ENCODE peak calls at places on chromosomes 3 and 15, in six cellular contexts. One of them, this sample, is unnamed.

GRCh38 chr3:107545680-107546120 is 22.9 kb downstream of the BBX start:
- DNase-seq in activated T-cell treated with anti-CD3 and anti-CD28 coated beads for 1 hour: no peak
- DNase-seq in stimulated activated naive CD8-positive, alpha-beta T cell treated with anti-CD3 and anti-CD28 coated beads, Interleukin-15, Interleukin-2, amounts not matched to agents 100 U/mL and 50 U/mL, for 24 hours: no peak
- DNase-seq in T47D: no peak
- DNase-seq in stimulated activated CD4-positive, alpha-beta T cell treated with anti-CD3 and anti-CD28 coated beads, Interleukin-4, amount 100 ng/mL, for 1 hour: no peak
- DNase-seq in cerebellum: no peak
- DNase-seq in this sample: no peak

GRCh38 chr3:49906004-49906860 is 2.6 kb upstream of the MST1R start:
- DNase-seq in stimulated activated naive CD8-positive, alpha-beta T cell treated with anti-CD3 and anti-CD28 coated beads, Interleukin-15, Interleukin-2, amounts not matched to agents 100 U/mL and 50 U/mL, for 24 hours: peak
- DNase-seq in stimulated activated CD4-positive, alpha-beta T cell treated with anti-CD3 and anti-CD28 coated beads, Interleukin-4, amount 100 ng/mL, for 1 hour: peak
- DNase-seq in activated T-cell treated with anti-CD3 and anti-CD28 coated beads for 1 hour: peak
- DNase-seq in cerebellum: peak
- DNase-seq in T47D: peak
- DNase-seq in this sample: no peak

GRCh38 chr15:69035205-69035917 is 20.9 kb downstream of the NOX5 start:
- DNase-seq in stimulated activated naive CD8-positive, alpha-beta T cell treated with anti-CD3 and anti-CD28 coated beads, Interleukin-15, Interleukin-2, amounts not matched to agents 100 U/mL and 50 U/mL, for 24 hours: no peak
- DNase-seq in stimulated activated CD4-positive, alpha-beta T cell treated with anti-CD3 and anti-CD28 coated beads, Interleukin-4, amount 100 ng/mL, for 1 hour: no peak
- DNase-seq in activated T-cell treated with anti-CD3 and anti-CD28 coated beads for 1 hour: no peak
- DNase-seq in cerebellum: no peak
- DNase-seq in T47D: peak
- DNase-seq in this sample: no peak

GRCh38 chr3:41424543-41425300 is 225.4 kb downstream of the CTNNB1 start:
- DNase-seq in T47D: no peak
- DNase-seq in cerebellum: no peak
- DNase-seq in stimulated activated naive CD8-positive, alpha-beta T cell treated with anti-CD3 and anti-CD28 coated beads, Interleukin-15, Interleukin-2, amounts not matched to agents 100 U/mL and 50 U/mL, for 24 hours: no peak
- DNase-seq in activated T-cell treated with anti-CD3 and anti-CD28 coated beads for 1 hour: no peak
- DNase-seq in stimulated activated CD4-positive, alpha-beta T cell treated with anti-CD3 and anti-CD28 coated beads, Interleukin-4, amount 100 ng/mL, for 1 hour: no peak
- DNase-seq in this sample: no peak

GRCh38 chr3:28586325-28586724 is 237.7 kb upstream of the AZI2 start:
- DNase-seq in stimulated activated naive CD8-positive, alpha-beta T cell treated with anti-CD3 and anti-CD28 coated beads, Interleukin-15, Interleukin-2, amounts not matched to agents 100 U/mL and 50 U/mL, for 24 hours: no peak
- DNase-seq in stimulated activated CD4-positive, alpha-beta T cell treated with anti-CD3 and anti-CD28 coated beads, Interleukin-4, amount 100 ng/mL, for 1 hour: no peak
- DNase-seq in cerebellum: no peak
- DNase-seq in activated T-cell treated with anti-CD3 and anti-CD28 coated beads for 1 hour: no peak
- DNase-seq in T47D: no peak
- DNase-seq in this sample: no peak

GRCh38 chr3:172107403-172107802 is 68.0 kb downstream of the FNDC3B start:
- DNase-seq in T47D: no peak
- DNase-seq in stimulated activated CD4-positive, alpha-beta T cell treated with anti-CD3 and anti-CD28 coated beads, Interleukin-4, amount 100 ng/mL, for 1 hour: peak
- DNase-seq in stimulated activated naive CD8-positive, alpha-beta T cell treated with anti-CD3 and anti-CD28 coated beads, Interleukin-15, Interleukin-2, amounts not matched to agents 100 U/mL and 50 U/mL, for 24 hours: peak
- DNase-seq in activated T-cell treated with anti-CD3 and anti-CD28 coated beads for 1 hour: no peak
- DNase-seq in cerebellum: no peak
- DNase-seq in this sample: no peak

GRCh38 chr15:26628879-26629529 is 143.9 kb downstream of the GABRB3 start:
- DNase-seq in cerebellum: no peak
- DNase-seq in activated T-cell treated with anti-CD3 and anti-CD28 coated beads for 1 hour: no peak
- DNase-seq in T47D: no peak
- DNase-seq in stimulated activated naive CD8-positive, alpha-beta T cell treated with anti-CD3 and anti-CD28 coated beads, Interleukin-15, Interleukin-2, amounts not matched to agents 100 U/mL and 50 U/mL, for 24 hours: peak
- DNase-seq in stimulated activated CD4-positive, alpha-beta T cell treated with anti-CD3 and anti-CD28 coated beads, Interleukin-4, amount 100 ng/mL, for 1 hour: peak
- DNase-seq in this sample: no peak

GRCh38 chr3:46695177-46695961 is 1.9 kb upstream of the ALS2CL start:
- DNase-seq in T47D: no peak
- DNase-seq in stimulated activated CD4-positive, alpha-beta T cell treated with anti-CD3 and anti-CD28 coated beads, Interleukin-4, amount 100 ng/mL, for 1 hour: peak
- DNase-seq in activated T-cell treated with anti-CD3 and anti-CD28 coated beads for 1 hour: peak
- DNase-seq in cerebellum: peak
- DNase-seq in stimulated activated naive CD8-positive, alpha-beta T cell treated with anti-CD3 and anti-CD28 coated beads, Interleukin-15, Interleukin-2, amounts not matched to agents 100 U/mL and 50 U/mL, for 24 hours: peak
- DNase-seq in this sample: peak

GRCh38 chr3:126621627-126622345 is 33.1 kb downstream of the TXNRD3 start:
- DNase-seq in stimulated activated naive CD8-positive, alpha-beta T cell treated with anti-CD3 and anti-CD28 coated beads, Interleukin-15, Interleukin-2, amounts not matched to agents 100 U/mL and 50 U/mL, for 24 hours: no peak
- DNase-seq in T47D: no peak
- DNase-seq in cerebellum: peak
- DNase-seq in stimulated activated CD4-positive, alpha-beta T cell treated with anti-CD3 and anti-CD28 coated beads, Interleukin-4, amount 100 ng/mL, for 1 hour: no peak
- DNase-seq in activated T-cell treated with anti-CD3 and anti-CD28 coated beads for 1 hour: no peak
- DNase-seq in this sample: peak

GRCh38 chr15:89090791-89091666 is 2.8 kb downstream of the ABHD2 start:
- DNase-seq in stimulated activated CD4-positive, alpha-beta T cell treated with anti-CD3 and anti-CD28 coated beads, Interleukin-4, amount 100 ng/mL, for 1 hour: peak
- DNase-seq in activated T-cell treated with anti-CD3 and anti-CD28 coated beads for 1 hour: peak
- DNase-seq in stimulated activated naive CD8-positive, alpha-beta T cell treated with anti-CD3 and anti-CD28 coated beads, Interleukin-15, Interleukin-2, amounts not matched to agents 100 U/mL and 50 U/mL, for 24 hours: peak
- DNase-seq in T47D: no peak
- DNase-seq in cerebellum: no peak
- DNase-seq in this sample: peak

GRCh38 chr3:57746156-57747125 is 9.7 kb upstream of the SLMAP start:
- DNase-seq in stimulated activated CD4-positive, alpha-beta T cell treated with anti-CD3 and anti-CD28 coated beads, Interleukin-4, amount 100 ng/mL, for 1 hour: no peak
- DNase-seq in T47D: no peak
- DNase-seq in activated T-cell treated with anti-CD3 and anti-CD28 coated beads for 1 hour: no peak
- DNase-seq in cerebellum: no peak
- DNase-seq in stimulated activated naive CD8-positive, alpha-beta T cell treated with anti-CD3 and anti-CD28 coated beads, Interleukin-15, Interleukin-2, amounts not matched to agents 100 U/mL and 50 U/mL, for 24 hours: no peak
- DNase-seq in this sample: no peak

GRCh38 chr15:96125681-96126080 is 204.8 kb upstream of the NR2F2 start:
- DNase-seq in cerebellum: no peak
- DNase-seq in stimulated activated CD4-positive, alpha-beta T cell treated with anti-CD3 and anti-CD28 coated beads, Interleukin-4, amount 100 ng/mL, for 1 hour: no peak
- DNase-seq in stimulated activated naive CD8-positive, alpha-beta T cell treated with anti-CD3 and anti-CD28 coated beads, Interleukin-15, Interleukin-2, amounts not matched to agents 100 U/mL and 50 U/mL, for 24 hours: no peak
- DNase-seq in activated T-cell treated with anti-CD3 and anti-CD28 coated beads for 1 hour: no peak
- DNase-seq in T47D: no peak
- DNase-seq in this sample: no peak

GRCh38 chr3:46880884-46881818 is 3.6 kb downstream of the PTH1R start:
- DNase-seq in cerebellum: no peak
- DNase-seq in T47D: no peak
- DNase-seq in stimulated activated naive CD8-positive, alpha-beta T cell treated with anti-CD3 and anti-CD28 coated beads, Interleukin-15, Interleukin-2, amounts not matched to agents 100 U/mL and 50 U/mL, for 24 hours: no peak
- DNase-seq in stimulated activated CD4-positive, alpha-beta T cell treated with anti-CD3 and anti-CD28 coated beads, Interleukin-4, amount 100 ng/mL, for 1 hour: no peak
- DNase-seq in activated T-cell treated with anti-CD3 and anti-CD28 coated beads for 1 hour: no peak
- DNase-seq in this sample: no peak

GRCh38 chr15:80698636-80699035 is 3.5 kb downstream of the ABHD17C start:
- DNase-seq in T47D: no peak
- DNase-seq in stimulated activated naive CD8-positive, alpha-beta T cell treated with anti-CD3 and anti-CD28 coated beads, Interleukin-15, Interleukin-2, amounts not matched to agents 100 U/mL and 50 U/mL, for 24 hours: no peak
- DNase-seq in stimulated activated CD4-positive, alpha-beta T cell treated with anti-CD3 and anti-CD28 coated beads, Interleukin-4, amount 100 ng/mL, for 1 hour: no peak
- DNase-seq in activated T-cell treated with anti-CD3 and anti-CD28 coated beads for 1 hour: no peak
- DNase-seq in cerebellum: no peak
- DNase-seq in this sample: no peak

GRCh38 chr3:151382671-151383070 is 1.9 kb downstream of the P2RY12 start:
- DNase-seq in cerebellum: no peak
- DNase-seq in T47D: no peak
- DNase-seq in activated T-cell treated with anti-CD3 and anti-CD28 coated beads for 1 hour: no peak
- DNase-seq in stimulated activated naive CD8-positive, alpha-beta T cell treated with anti-CD3 and anti-CD28 coated beads, Interleukin-15, Interleukin-2, amounts not matched to agents 100 U/mL and 50 U/mL, for 24 hours: no peak
- DNase-seq in stimulated activated CD4-positive, alpha-beta T cell treated with anti-CD3 and anti-CD28 coated beads, Interleukin-4, amount 100 ng/mL, for 1 hour: no peak
- DNase-seq in this sample: no peak

GRCh38 chr3:37348736-37349396 is 174.5 kb upstream of the LRRFIP2 start:
- DNase-seq in stimulated activated CD4-positive, alpha-beta T cell treated with anti-CD3 and anti-CD28 coated beads, Interleukin-4, amount 100 ng/mL, for 1 hour: no peak
- DNase-seq in T47D: no peak
- DNase-seq in activated T-cell treated with anti-CD3 and anti-CD28 coated beads for 1 hour: no peak
- DNase-seq in stimulated activated naive CD8-positive, alpha-beta T cell treated with anti-CD3 and anti-CD28 coated beads, Interleukin-15, Interleukin-2, amounts not matched to agents 100 U/mL and 50 U/mL, for 24 hours: no peak
- DNase-seq in cerebellum: no peak
- DNase-seq in this sample: no peak

GRCh38 chr3:7144696-7145308 is 283.9 kb downstream of the GRM7 start:
- DNase-seq in stimulated activated CD4-positive, alpha-beta T cell treated with anti-CD3 and anti-CD28 coated beads, Interleukin-4, amount 100 ng/mL, for 1 hour: no peak
- DNase-seq in T47D: no peak
- DNase-seq in activated T-cell treated with anti-CD3 and anti-CD28 coated beads for 1 hour: no peak
- DNase-seq in cerebellum: no peak
- DNase-seq in stimulated activated naive CD8-positive, alpha-beta T cell treated with anti-CD3 and anti-CD28 coated beads, Interleukin-15, Interleukin-2, amounts not matched to agents 100 U/mL and 50 U/mL, for 24 hours: no peak
- DNase-seq in this sample: no peak

GRCh38 chr15:45307230-45307924 is 55.3 kb downstream of the SLC28A2 start:
- DNase-seq in T47D: peak
- DNase-seq in stimulated activated naive CD8-positive, alpha-beta T cell treated with anti-CD3 and anti-CD28 coated beads, Interleukin-15, Interleukin-2, amounts not matched to agents 100 U/mL and 50 U/mL, for 24 hours: no peak
- DNase-seq in activated T-cell treated with anti-CD3 and anti-CD28 coated beads for 1 hour: no peak
- DNase-seq in stimulated activated CD4-positive, alpha-beta T cell treated with anti-CD3 and anti-CD28 coated beads, Interleukin-4, amount 100 ng/mL, for 1 hour: no peak
- DNase-seq in cerebellum: peak
- DNase-seq in this sample: no peak

GRCh38 chr15:58770519-58770856 is 614 bp upstream of the MINDY2 start:
- DNase-seq in stimulated activated CD4-positive, alpha-beta T cell treated with anti-CD3 and anti-CD28 coated beads, Interleukin-4, amount 100 ng/mL, for 1 hour: no peak
- DNase-seq in stimulated activated naive CD8-positive, alpha-beta T cell treated with anti-CD3 and anti-CD28 coated beads, Interleukin-15, Interleukin-2, amounts not matched to agents 100 U/mL and 50 U/mL, for 24 hours: peak
- DNase-seq in T47D: peak
- DNase-seq in cerebellum: no peak
- DNase-seq in activated T-cell treated with anti-CD3 and anti-CD28 coated beads for 1 hour: peak
- DNase-seq in this sample: no peak

GRCh38 chr3:1118074-1118473 is 25.2 kb downstream of the CNTN6 start:
- DNase-seq in stimulated activated CD4-positive, alpha-beta T cell treated with anti-CD3 and anti-CD28 coated beads, Interleukin-4, amount 100 ng/mL, for 1 hour: no peak
- DNase-seq in activated T-cell treated with anti-CD3 and anti-CD28 coated beads for 1 hour: no peak
- DNase-seq in cerebellum: no peak
- DNase-seq in stimulated activated naive CD8-positive, alpha-beta T cell treated with anti-CD3 and anti-CD28 coated beads, Interleukin-15, Interleukin-2, amounts not matched to agents 100 U/mL and 50 U/mL, for 24 hours: no peak
- DNase-seq in T47D: no peak
- DNase-seq in this sample: no peak

GRCh38 chr15:37921527-37922385 is 12.7 kb upstream of the TMCO5A start:
- DNase-seq in T47D: no peak
- DNase-seq in cerebellum: no peak
- DNase-seq in stimulated activated CD4-positive, alpha-beta T cell treated with anti-CD3 and anti-CD28 coated beads, Interleukin-4, amount 100 ng/mL, for 1 hour: no peak
- DNase-seq in activated T-cell treated with anti-CD3 and anti-CD28 coated beads for 1 hour: no peak
- DNase-seq in stimulated activated naive CD8-positive, alpha-beta T cell treated with anti-CD3 and anti-CD28 coated beads, Interleukin-15, Interleukin-2, amounts not matched to agents 100 U/mL and 50 U/mL, for 24 hours: no peak
- DNase-seq in this sample: no peak

GRCh38 chr3:89813500-89813899 is 706.1 kb downstream of the EPHA3 start:
- DNase-seq in stimulated activated CD4-positive, alpha-beta T cell treated with anti-CD3 and anti-CD28 coated beads, Interleukin-4, amount 100 ng/mL, for 1 hour: no peak
- DNase-seq in T47D: no peak
- DNase-seq in cerebellum: no peak
- DNase-seq in activated T-cell treated with anti-CD3 and anti-CD28 coated beads for 1 hour: no peak
- DNase-seq in stimulated activated naive CD8-positive, alpha-beta T cell treated with anti-CD3 and anti-CD28 coated beads, Interleukin-15, Interleukin-2, amounts not matched to agents 100 U/mL and 50 U/mL, for 24 hours: no peak
- DNase-seq in this sample: no peak

GRCh38 chr3:33441322-33441976 is 1.2 kb upstream of the UBP1 start:
- DNase-seq in T47D: no peak
- DNase-seq in cerebellum: no peak
- DNase-seq in activated T-cell treated with anti-CD3 and anti-CD28 coated beads for 1 hour: no peak
- DNase-seq in stimulated activated naive CD8-positive, alpha-beta T cell treated with anti-CD3 and anti-CD28 coated beads, Interleukin-15, Interleukin-2, amounts not matched to agents 100 U/mL and 50 U/mL, for 24 hours: no peak
- DNase-seq in stimulated activated CD4-positive, alpha-beta T cell treated with anti-CD3 and anti-CD28 coated beads, Interleukin-4, amount 100 ng/mL, for 1 hour: no peak
- DNase-seq in this sample: no peak

GRCh38 chr3:188133219-188133618 is 20.7 kb upstream of the LPP start:
- DNase-seq in cerebellum: no peak
- DNase-seq in stimulated activated naive CD8-positive, alpha-beta T cell treated with anti-CD3 and anti-CD28 coated beads, Interleukin-15, Interleukin-2, amounts not matched to agents 100 U/mL and 50 U/mL, for 24 hours: no peak
- DNase-seq in T47D: no peak
- DNase-seq in activated T-cell treated with anti-CD3 and anti-CD28 coated beads for 1 hour: no peak
- DNase-seq in stimulated activated CD4-positive, alpha-beta T cell treated with anti-CD3 and anti-CD28 coated beads, Interleukin-4, amount 100 ng/mL, for 1 hour: no peak
- DNase-seq in this sample: no peak

GRCh38 chr15:81954158-81954783 is 91.5 kb downstream of the MEX3B start:
- DNase-seq in cerebellum: no peak
- DNase-seq in stimulated activated naive CD8-positive, alpha-beta T cell treated with anti-CD3 and anti-CD28 coated beads, Interleukin-15, Interleukin-2, amounts not matched to agents 100 U/mL and 50 U/mL, for 24 hours: no peak
- DNase-seq in stimulated activated CD4-positive, alpha-beta T cell treated with anti-CD3 and anti-CD28 coated beads, Interleukin-4, amount 100 ng/mL, for 1 hour: no peak
- DNase-seq in T47D: no peak
- DNase-seq in activated T-cell treated with anti-CD3 and anti-CD28 coated beads for 1 hour: no peak
- DNase-seq in this sample: no peak

GRCh38 chr3:10205461-10206165 is 40.9 kb downstream of the IRAK2 start:
- DNase-seq in T47D: no peak
- DNase-seq in stimulated activated CD4-positive, alpha-beta T cell treated with anti-CD3 and anti-CD28 coated beads, Interleukin-4, amount 100 ng/mL, for 1 hour: no peak
- DNase-seq in cerebellum: no peak
- DNase-seq in activated T-cell treated with anti-CD3 and anti-CD28 coated beads for 1 hour: no peak
- DNase-seq in stimulated activated naive CD8-positive, alpha-beta T cell treated with anti-CD3 and anti-CD28 coated beads, Interleukin-15, Interleukin-2, amounts not matched to agents 100 U/mL and 50 U/mL, for 24 hours: no peak
- DNase-seq in this sample: peak

GRCh38 chr15:69760890-69761568 is 308.4 kb downstream of the RPLP1 start:
- DNase-seq in stimulated activated CD4-positive, alpha-beta T cell treated with anti-CD3 and anti-CD28 coated beads, Interleukin-4, amount 100 ng/mL, for 1 hour: peak
- DNase-seq in cerebellum: no peak
- DNase-seq in T47D: no peak
- DNase-seq in activated T-cell treated with anti-CD3 and anti-CD28 coated beads for 1 hour: peak
- DNase-seq in stimulated activated naive CD8-positive, alpha-beta T cell treated with anti-CD3 and anti-CD28 coated beads, Interleukin-15, Interleukin-2, amounts not matched to agents 100 U/mL and 50 U/mL, for 24 hours: peak
- DNase-seq in this sample: peak

GRCh38 chr3:54349231-54349647 is 226.9 kb downstream of the CACNA2D3 start:
- DNase-seq in T47D: no peak
- DNase-seq in cerebellum: no peak
- DNase-seq in stimulated activated naive CD8-positive, alpha-beta T cell treated with anti-CD3 and anti-CD28 coated beads, Interleukin-15, Interleukin-2, amounts not matched to agents 100 U/mL and 50 U/mL, for 24 hours: no peak
- DNase-seq in stimulated activated CD4-positive, alpha-beta T cell treated with anti-CD3 and anti-CD28 coated beads, Interleukin-4, amount 100 ng/mL, for 1 hour: no peak
- DNase-seq in activated T-cell treated with anti-CD3 and anti-CD28 coated beads for 1 hour: no peak
- DNase-seq in this sample: no peak

GRCh38 chr3:52052831-52053306 is 3.5 kb downstream of the DUSP7 start:
- DNase-seq in T47D: no peak
- DNase-seq in activated T-cell treated with anti-CD3 and anti-CD28 coated beads for 1 hour: no peak
- DNase-seq in cerebellum: no peak
- DNase-seq in stimulated activated CD4-positive, alpha-beta T cell treated with anti-CD3 and anti-CD28 coated beads, Interleukin-4, amount 100 ng/mL, for 1 hour: peak
- DNase-seq in stimulated activated naive CD8-positive, alpha-beta T cell treated with anti-CD3 and anti-CD28 coated beads, Interleukin-15, Interleukin-2, amounts not matched to agents 100 U/mL and 50 U/mL, for 24 hours: peak
- DNase-seq in this sample: peak

This sample was measured in SJSA1.